ENCODE peak calls at places on chromosomes 16 and 17, in four cellular contexts. One of them, this sample, is unnamed. For H3K36me3, the result is how much of the 10 kb centered on the place peaks cover.

GRCh38 chr17:66167189-66167815 is 24.6 kb downstream of the CEP112 start:
- DNase-seq in fibroblast of lung: no peak
- DNase-seq in right lobe of liver: no peak
- DNase-seq in brain microvascular endothelial cell: no peak
- DNase-seq in this sample: no peak

GRCh38 chr16:54477766-54478165 is 191.2 kb upstream of the IRX3 start:
- DNase-seq in fibroblast of lung: no peak
- DNase-seq in right lobe of liver: no peak
- DNase-seq in brain microvascular endothelial cell: no peak
- DNase-seq in this sample: no peak

GRCh38 chr17:205176-205538 is 23.7 kb upstream of the DOC2B start:
- DNase-seq in fibroblast of lung: no peak
- DNase-seq in right lobe of liver: no peak
- DNase-seq in brain microvascular endothelial cell: no peak
- DNase-seq in this sample: no peak

GRCh38 chr16:79269211-79269863 is 331.2 kb downstream of the MAF start:
- DNase-seq in fibroblast of lung: no peak
- DNase-seq in right lobe of liver: no peak
- DNase-seq in brain microvascular endothelial cell: no peak
- DNase-seq in this sample: no peak

GRCh38 chr16:78665373-78665772 is 565.9 kb downstream of the WWOX start:
- DNase-seq in fibroblast of lung: peak
- DNase-seq in right lobe of liver: no peak
- DNase-seq in brain microvascular endothelial cell: no peak
- DNase-seq in this sample: no peak

GRCh38 chr16:28974007-28974436 is 556 bp upstream of the SPNS1 start:
- DNase-seq in fibroblast of lung: peak
- DNase-seq in right lobe of liver: no peak
- DNase-seq in brain microvascular endothelial cell: peak
- DNase-seq in this sample: peak

GRCh38 chr17:59641799-59642484 is 22.2 kb downstream of the CLTC start:
- DNase-seq in fibroblast of lung: peak
- DNase-seq in right lobe of liver: no peak
- DNase-seq in brain microvascular endothelial cell: no peak
- DNase-seq in this sample: no peak

GRCh38 chr16:54090602-54091001 is 196.0 kb downstream of the IRX3 start:
- DNase-seq in fibroblast of lung: no peak
- DNase-seq in right lobe of liver: no peak
- DNase-seq in brain microvascular endothelial cell: no peak
- DNase-seq in this sample: no peak

GRCh38 chr17:43559161-43559816 is 13.1 kb upstream of the ETV4 start:
- DNase-seq in fibroblast of lung: no peak
- DNase-seq in right lobe of liver: no peak
- DNase-seq in brain microvascular endothelial cell: no peak
- DNase-seq in this sample: no peak

GRCh38 chr17:1003633-1003971 is 6.7 kb downstream of the TIMM22 start:
- DNase-seq in fibroblast of lung: no peak
- DNase-seq in right lobe of liver: no peak
- DNase-seq in brain microvascular endothelial cell: no peak
- DNase-seq in this sample: no peak

GRCh38 chr17:3964203-3965122 is at the start of gene ATP2A3:
- DNase-seq in fibroblast of lung: no peak
- DNase-seq in right lobe of liver: peak
- DNase-seq in brain microvascular endothelial cell: no peak
- DNase-seq in this sample: no peak

GRCh38 chr16:4285167-4285566 is 12.3 kb upstream of the TFAP4 start:
- DNase-seq in fibroblast of lung: no peak
- DNase-seq in right lobe of liver: no peak
- DNase-seq in brain microvascular endothelial cell: no peak
- DNase-seq in this sample: no peak

GRCh38 chr16:51651061-51651466 is 500.0 kb upstream of the SALL1 start:
- DNase-seq in fibroblast of lung: peak
- DNase-seq in right lobe of liver: no peak
- DNase-seq in brain microvascular endothelial cell: no peak
- DNase-seq in this sample: no peak

GRCh38 chr16:82317411-82318168 is 147.6 kb upstream of the MPHOSPH6 start:
- DNase-seq in fibroblast of lung: peak
- DNase-seq in right lobe of liver: no peak
- DNase-seq in brain microvascular endothelial cell: no peak
- DNase-seq in this sample: no peak

GRCh38 chr16:75868636-75869389 is 142.5 kb upstream of the CPHXL start:
- DNase-seq in fibroblast of lung: no peak
- DNase-seq in right lobe of liver: no peak
- DNase-seq in brain microvascular endothelial cell: no peak
- DNase-seq in this sample: no peak

GRCh38 chr17:58338454-58338841 is 9.9 kb upstream of the TSPOAP1 start:
- DNase-seq in fibroblast of lung: no peak
- DNase-seq in right lobe of liver: no peak
- DNase-seq in brain microvascular endothelial cell: no peak
- DNase-seq in this sample: no peak

GRCh38 chr17:36592316-36592710 is 634 bp downstream of the DHRS11 start:
- DNase-seq in fibroblast of lung: peak
- DNase-seq in right lobe of liver: no peak
- DNase-seq in brain microvascular endothelial cell: no peak
- DNase-seq in this sample: no peak

GRCh38 chr17:82031303-82031884 is at the start of gene RAC3:
- DNase-seq in fibroblast of lung: peak
- DNase-seq in right lobe of liver: no peak
- DNase-seq in brain microvascular endothelial cell: no peak
- DNase-seq in this sample: no peak

GRCh38 chr17:51352798-51353197 is 92.5 kb downstream of the UTP18 start:
- DNase-seq in fibroblast of lung: peak
- DNase-seq in right lobe of liver: no peak
- DNase-seq in brain microvascular endothelial cell: no peak
- DNase-seq in this sample: no peak

GRCh38 chr17:37729905-37730304 is 15.0 kb downstream of the HNF1B start:
- DNase-seq in fibroblast of lung: no peak
- DNase-seq in right lobe of liver: no peak
- DNase-seq in brain microvascular endothelial cell: no peak
- DNase-seq in this sample: no peak

GRCh38 chr16:30977502-30977901 is 7.5 kb upstream of the HSD3B7 start:
- DNase-seq in fibroblast of lung: no peak
- DNase-seq in right lobe of liver: no peak
- DNase-seq in brain microvascular endothelial cell: no peak
- DNase-seq in this sample: no peak

GRCh38 chr17:80968602-80969029 is 23.0 kb upstream of the CHMP6 start:
- DNase-seq in fibroblast of lung: peak
- DNase-seq in right lobe of liver: peak
- DNase-seq in brain microvascular endothelial cell: no peak
- DNase-seq in this sample: no peak

GRCh38 chr17:42233148-42233547 is 38.9 kb upstream of the GHDC start:
- DNase-seq in fibroblast of lung: peak
- DNase-seq in right lobe of liver: no peak
- DNase-seq in brain microvascular endothelial cell: peak
- DNase-seq in this sample: no peak

GRCh38 chr17:50613007-50613406 is 21.7 kb upstream of the ABCC3 start:
- DNase-seq in fibroblast of lung: no peak
- DNase-seq in right lobe of liver: no peak
- DNase-seq in brain microvascular endothelial cell: no peak
- DNase-seq in this sample: no peak

GRCh38 chr17:65902831-65903549 is 288.9 kb downstream of the CEP112 start:
- DNase-seq in fibroblast of lung: peak
- DNase-seq in right lobe of liver: no peak
- DNase-seq in brain microvascular endothelial cell: no peak
- DNase-seq in this sample: no peak

GRCh38 chr16:81523387-81524115 is 78.9 kb downstream of the CMIP start:
- DNase-seq in fibroblast of lung: peak
- DNase-seq in right lobe of liver: peak
- DNase-seq in brain microvascular endothelial cell: peak
- DNase-seq in this sample: peak

GRCh38 chr16:66851166-66851964 is 7.2 kb downstream of the CA7 start:
- DNase-seq in fibroblast of lung: no peak
- DNase-seq in right lobe of liver: peak
- DNase-seq in brain microvascular endothelial cell: no peak
- DNase-seq in this sample: no peak

GRCh38 chr17:36496018-36496789 is 9.7 kb downstream of the ZNHIT3 start:
- DNase-seq in fibroblast of lung: peak
- DNase-seq in right lobe of liver: no peak
- DNase-seq in brain microvascular endothelial cell: peak
- DNase-seq in this sample: no peak

GRCh38 chr17:5562172-5562571 is 22.1 kb downstream of the NLRP1 start:
- DNase-seq in fibroblast of lung: no peak
- DNase-seq in right lobe of liver: no peak
- DNase-seq in brain microvascular endothelial cell: no peak
- DNase-seq in this sample: no peak

GRCh38 chr17:41631890-41632269 is 7.5 kb upstream of the KRT17 start:
- DNase-seq in fibroblast of lung: no peak
- DNase-seq in right lobe of liver: no peak
- DNase-seq in brain microvascular endothelial cell: no peak
- DNase-seq in this sample: no peak

GRCh38 chr16:74622005-74622404 is 15.1 kb upstream of the GLG1 start:
- DNase-seq in fibroblast of lung: no peak
- DNase-seq in right lobe of liver: no peak
- DNase-seq in brain microvascular endothelial cell: no peak
- DNase-seq in this sample: no peak

GRCh38 chr16:85908889-85909584 is 10.1 kb downstream of the IRF8 start:
- DNase-seq in fibroblast of lung: no peak
- DNase-seq in right lobe of liver: no peak
- DNase-seq in brain microvascular endothelial cell: no peak
- DNase-seq in this sample: no peak

DNA sequence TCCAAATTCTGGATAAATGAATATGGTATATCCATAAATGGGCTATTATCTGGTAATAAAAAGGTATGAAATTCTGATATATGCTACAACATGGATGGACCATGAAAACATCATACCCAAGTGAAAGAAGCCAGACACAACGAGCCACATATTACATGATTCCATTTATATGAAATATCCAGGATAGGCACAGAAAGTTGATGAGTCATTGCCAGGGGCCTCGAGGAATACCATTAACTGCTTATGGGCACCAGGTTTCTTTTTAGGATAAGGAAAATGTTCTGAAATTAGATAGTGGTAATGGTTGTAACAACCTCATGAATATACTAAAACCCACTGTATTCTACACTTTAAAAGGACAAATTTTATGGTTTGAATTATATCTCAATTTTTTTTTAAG is 123.2 kb downstream of the PITPNC1 start:
- DNase-seq in fibroblast of lung: no peak
- DNase-seq in right lobe of liver: no peak
- DNase-seq in brain microvascular endothelial cell: no peak
- DNase-seq in this sample: no peak
- TF ChIP-seq CTCF in fibroblast of lung: no peak
- TF ChIP-seq CTCF in right lobe of liver: no peak
- TF ChIP-seq CTCF in brain microvascular endothelial cell: no peak
- TF ChIP-seq CTCF in this sample: no peak

GRCh38 chr16:70159355-70160348 is 13.9 kb upstream of the CLEC18C start:
- DNase-seq in fibroblast of lung: peak
- DNase-seq in right lobe of liver: no peak
- DNase-seq in brain microvascular endothelial cell: no peak
- DNase-seq in this sample: no peak
- H3K36me3 ChIP-seq in fibroblast of lung: under half
- H3K36me3 ChIP-seq in right lobe of liver: under half
- H3K36me3 ChIP-seq in brain microvascular endothelial cell: under half
- H3K36me3 ChIP-seq in this sample: half or more

GRCh38 chr16:90020260-90020837 is 1.1 kb upstream of the DBNDD1 start:
- DNase-seq in fibroblast of lung: peak
- DNase-seq in right lobe of liver: no peak
- DNase-seq in brain microvascular endothelial cell: no peak
- DNase-seq in this sample: no peak

GRCh38 chr16:90019543-90020259 is 445 bp upstream of the DBNDD1 start:
- DNase-seq in fibroblast of lung: peak
- DNase-seq in right lobe of liver: no peak
- DNase-seq in brain microvascular endothelial cell: peak
- DNase-seq in this sample: no peak

GRCh38 chr16:90020838-90021382 is 1.7 kb upstream of the DBNDD1 start:
- DNase-seq in fibroblast of lung: peak
- DNase-seq in right lobe of liver: no peak
- DNase-seq in brain microvascular endothelial cell: no peak
- DNase-seq in this sample: no peak

GRCh38 chr16:90018297-90019200 is 707 bp downstream of the DBNDD1 start:
- DNase-seq in fibroblast of lung: no peak
- DNase-seq in right lobe of liver: no peak
- DNase-seq in brain microvascular endothelial cell: no peak
- DNase-seq in this sample: no peak

DNA sequence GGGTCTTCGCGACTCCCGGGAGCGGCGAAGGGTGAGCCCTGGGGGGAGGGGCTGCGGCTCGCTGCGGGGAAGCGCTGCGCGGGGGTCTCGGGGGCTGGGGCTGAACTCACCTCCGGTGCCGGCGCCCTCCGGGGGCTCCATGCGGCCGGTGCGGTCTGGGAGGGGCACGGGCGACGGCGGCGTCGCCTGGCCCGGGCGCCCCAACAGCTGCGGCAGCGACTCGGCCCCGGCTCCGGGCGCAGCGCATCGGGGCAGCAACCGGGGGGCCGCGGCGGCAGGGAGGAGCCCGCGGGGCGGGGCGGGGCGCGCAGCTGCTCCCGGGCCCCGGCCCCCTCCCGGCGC is at the start of gene DBNDD1:
- DNase-seq in fibroblast of lung: no peak
- DNase-seq in right lobe of liver: no peak
- DNase-seq in brain microvascular endothelial cell: no peak
- DNase-seq in this sample: no peak
- H3K27ac ChIP-seq in fibroblast of lung: no peak
- H3K27ac ChIP-seq in right lobe of liver: no peak
- H3K27ac ChIP-seq in brain microvascular endothelial cell: peak
- H3K27ac ChIP-seq in this sample: peak

DNA sequence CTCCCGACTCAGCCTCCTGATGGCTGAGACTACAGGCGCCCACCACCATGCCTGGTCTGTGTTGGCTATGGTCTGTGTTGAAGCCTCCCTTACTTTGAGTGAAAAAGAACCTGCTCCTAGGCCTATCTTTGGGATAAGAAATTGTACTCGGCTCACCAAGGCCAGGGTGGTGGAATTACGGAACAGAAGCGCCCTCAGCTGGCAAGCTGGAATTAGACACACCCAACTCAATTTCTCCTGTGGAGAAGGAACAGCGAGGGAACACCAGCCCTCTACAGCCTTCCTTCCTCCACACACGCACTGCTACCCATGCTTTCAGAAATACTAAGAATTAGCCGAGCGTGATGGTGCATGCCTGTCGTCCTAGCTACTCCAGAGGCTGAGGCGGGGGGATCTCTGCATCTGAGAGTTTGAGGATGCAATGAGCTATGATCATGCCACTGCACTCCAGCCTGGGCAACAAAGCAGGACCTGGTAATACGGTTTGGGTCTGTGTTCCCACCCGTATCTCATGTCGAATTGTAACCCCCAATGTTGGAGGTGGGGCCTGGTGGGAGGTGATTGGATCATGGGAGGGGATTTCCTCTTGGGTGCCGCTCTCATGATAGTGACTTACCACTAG is 40.1 kb upstream of the RBBP6 start:
- DNase-seq in fibroblast of lung: no peak
- DNase-seq in right lobe of liver: no peak
- DNase-seq in brain microvascular endothelial cell: peak
- DNase-seq in this sample: no peak
- TF ChIP-seq CTCF in fibroblast of lung: peak
- TF ChIP-seq CTCF in right lobe of liver: no peak
- TF ChIP-seq CTCF in brain microvascular endothelial cell: peak
- TF ChIP-seq CTCF in this sample: peak

DNA sequence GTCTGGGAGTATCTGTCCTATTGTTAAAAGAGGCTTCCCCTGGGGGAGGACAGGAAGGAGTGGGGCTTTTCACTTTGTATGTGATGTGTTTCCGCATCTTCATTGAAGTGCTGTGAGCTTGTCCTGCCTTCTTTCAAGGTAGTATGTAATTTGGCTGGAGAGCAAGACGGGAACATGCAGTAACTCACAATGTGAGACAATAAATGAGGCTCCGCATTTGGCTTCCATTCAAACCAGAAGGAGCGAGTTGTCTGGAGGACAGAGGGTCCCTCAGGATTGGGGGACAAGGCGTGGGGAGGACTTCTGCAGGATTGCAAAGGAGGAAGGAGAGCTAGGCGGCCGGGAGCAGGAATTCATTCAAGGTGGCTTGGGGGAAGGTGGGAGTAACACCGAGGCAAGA is 203.5 kb downstream of the RBFOX3 start:
- DNase-seq in fibroblast of lung: no peak
- DNase-seq in right lobe of liver: no peak
- DNase-seq in brain microvascular endothelial cell: no peak
- DNase-seq in this sample: no peak
- H3K36me3 ChIP-seq in fibroblast of lung: under half
- H3K36me3 ChIP-seq in right lobe of liver: under half
- H3K36me3 ChIP-seq in brain microvascular endothelial cell: under half
- H3K36me3 ChIP-seq in this sample: under half